ENCODE peak calls at places on chromosomes 6 and 20, in four cellular contexts. C is ELR, Q is caudate nucleus, H is iPS-NIHi11. T is an unnamed sample.

GRCh38 chr6:85516168-85516567 is 66.3 kb downstream of the NT5E start:
- DNase-seq in Q (no peak), H (no peak), C (peak), T (peak)

GRCh38 chr20:46720776-46721425 is 11.5 kb downstream of the SLC2A10 start:
- DNase-seq in Q (no peak), H (no peak), C (peak), T (no peak)

GRCh38 chr20:63509088-63509564 is 10.2 kb upstream of the EEF1A2 start:
- DNase-seq in H (no peak), Q (no peak), C (no peak), T (no peak)

GRCh38 chr6:1313364-1313754 is 1.5 kb downstream of the FOXQ1 start:
- DNase-seq in C (peak), H (peak), Q (no peak), T (no peak)

GRCh38 chr6:52417675-52418111 is 2.4 kb upstream of the EFHC1 start:
- DNase-seq in C (peak), Q (no peak), H (no peak), T (no peak)

GRCh38 chr20:62668441-62669027 is 26.2 kb downstream of the SLCO4A1 start:
- DNase-seq in H (peak), C (peak), Q (peak), T (peak)

GRCh38 chr20:41095110-41095969 is 42.0 kb upstream of the PLCG1 start:
- DNase-seq in H (peak), C (peak), Q (no peak), T (no peak)

GRCh38 chr6:127879685-127880084 is 21.2 kb downstream of the THEMIS start:
- DNase-seq in Q (no peak), H (peak), C (peak), T (no peak)

GRCh38 chr6:39880521-39881048 is 53.7 kb downstream of the MOCS1 start:
- DNase-seq in C (no peak), Q (no peak), H (no peak), T (no peak)

GRCh38 chr6:23106951-23107350 is 537.6 kb downstream of the HDGFL1 start:
- DNase-seq in H (no peak), Q (no peak), C (peak), T (peak)

GRCh38 chr6:142569676-142570075 is 267.9 kb downstream of the ADGRG6 start:
- DNase-seq in H (peak), Q (no peak), C (peak), T (peak)

GRCh38 chr20:63580796-63581461 is 6.9 kb upstream of the HELZ2 start:
- DNase-seq in Q (no peak), C (peak), H (peak), T (peak)

GRCh38 chr6:26205625-26206574 is 118.7 kb downstream of the HFE start:
- DNase-seq in H (no peak), Q (no peak), C (peak), T (peak)

GRCh38 chr6:15622045-15622750 is 40.6 kb downstream of the DTNBP1 start:
- DNase-seq in Q (no peak), H (no peak), C (peak), T (no peak)

GRCh38 chr6:124069230-124069815 is 265.7 kb downstream of the NKAIN2 start:
- DNase-seq in Q (no peak), C (no peak), H (no peak), T (no peak)

GRCh38 chr6:116472710-116473109 is 11.5 kb downstream of the CALHM6 start:
- DNase-seq in C (no peak), Q (no peak), H (no peak), T (no peak)

GRCh38 chr6:20900396-20901160 is 366.3 kb downstream of the CDKAL1 start:
- DNase-seq in C (no peak), Q (no peak), H (no peak), T (no peak)

GRCh38 chr6:2237001-2237400 is 8.4 kb downstream of the GMDS start:
- DNase-seq in Q (no peak), C (peak), H (no peak), T (peak)

GRCh38 chr20:43992885-43993284 is 78.2 kb downstream of the TOX2 start:
- DNase-seq in H (no peak), Q (no peak), C (no peak), T (no peak)

GRCh38 chr6:79094938-79095337 is 16.9 kb upstream of the PHIP start:
- DNase-seq in H (no peak), Q (no peak), C (no peak), T (no peak)